ENCODE peak calls at places on chromosomes 11 and 22, in five cellular contexts. Q is H1, D is K562, S is HepG2, E is HCT116. R is an unnamed sample.

GRCh38 chr11:1490651-1491050 is 4.1 kb upstream of the MOB2 start:
- DNase-seq in Q (no peak), D (no peak), S (no peak), E (no peak), R (no peak)

GRCh38 chr11:132631956-132632355 is 900.3 kb downstream of the OPCML start:
- DNase-seq in Q (no peak), D (no peak), S (no peak), E (no peak), R (no peak)

GRCh38 chr22:17366830-17367229 is 2.4 kb upstream of the CECR2 start:
- DNase-seq in Q (no peak), D (peak; percentile 59), S (no peak), E (peak; percentile 18), R (peak; percentile 78)

GRCh38 chr11:3880724-3881123 is 25.3 kb downstream of the STIM1 start:
- DNase-seq in Q (no peak), D (no peak), S (peak; percentile 65), E (no peak), R (no peak)

GRCh38 chr22:43867839-43868652 is 5.7 kb upstream of the SULT4A1 start:
- DNase-seq in Q (peak; percentile 71), D (peak; percentile 64), S (no peak), E (no peak), R (peak; percentile 90)

GRCh38 chr11:87006035-87006434 is 31.7 kb upstream of the TMEM135 start:
- DNase-seq in Q (no peak), D (no peak), S (no peak), E (no peak), R (no peak)

GRCh38 chr11:109853156-109853776 is 239.9 kb upstream of the ZC3H12C start:
- DNase-seq in Q (no peak), D (peak; percentile 23), S (peak; percentile 15), E (peak; percentile 79), R (no peak)

GRCh38 chr22:17302616-17303015 is 66.6 kb upstream of the CECR2 start:
- DNase-seq in Q (no peak), D (no peak), S (no peak), E (no peak), R (no peak)

GRCh38 chr22:42432818-42433217 is 615 bp upstream of the NFAM1 start:
- DNase-seq in Q (no peak), D (no peak), S (no peak), E (no peak), R (no peak)

GRCh38 chr22:45007247-45007945 is 2.4 kb downstream of the PHF21B start:
- DNase-seq in Q (no peak), D (peak; percentile 67), S (no peak), E (no peak), R (peak; percentile 89)

GRCh38 chr22:24165673-24166072 is 15.6 kb upstream of the SUSD2 start:
- DNase-seq in Q (no peak), D (no peak), S (no peak), E (no peak), R (no peak)
- TF ChIP-seq SP1 in Q (no peak), D (no peak), S (no peak), E (no peak), R (no peak)

DNA sequence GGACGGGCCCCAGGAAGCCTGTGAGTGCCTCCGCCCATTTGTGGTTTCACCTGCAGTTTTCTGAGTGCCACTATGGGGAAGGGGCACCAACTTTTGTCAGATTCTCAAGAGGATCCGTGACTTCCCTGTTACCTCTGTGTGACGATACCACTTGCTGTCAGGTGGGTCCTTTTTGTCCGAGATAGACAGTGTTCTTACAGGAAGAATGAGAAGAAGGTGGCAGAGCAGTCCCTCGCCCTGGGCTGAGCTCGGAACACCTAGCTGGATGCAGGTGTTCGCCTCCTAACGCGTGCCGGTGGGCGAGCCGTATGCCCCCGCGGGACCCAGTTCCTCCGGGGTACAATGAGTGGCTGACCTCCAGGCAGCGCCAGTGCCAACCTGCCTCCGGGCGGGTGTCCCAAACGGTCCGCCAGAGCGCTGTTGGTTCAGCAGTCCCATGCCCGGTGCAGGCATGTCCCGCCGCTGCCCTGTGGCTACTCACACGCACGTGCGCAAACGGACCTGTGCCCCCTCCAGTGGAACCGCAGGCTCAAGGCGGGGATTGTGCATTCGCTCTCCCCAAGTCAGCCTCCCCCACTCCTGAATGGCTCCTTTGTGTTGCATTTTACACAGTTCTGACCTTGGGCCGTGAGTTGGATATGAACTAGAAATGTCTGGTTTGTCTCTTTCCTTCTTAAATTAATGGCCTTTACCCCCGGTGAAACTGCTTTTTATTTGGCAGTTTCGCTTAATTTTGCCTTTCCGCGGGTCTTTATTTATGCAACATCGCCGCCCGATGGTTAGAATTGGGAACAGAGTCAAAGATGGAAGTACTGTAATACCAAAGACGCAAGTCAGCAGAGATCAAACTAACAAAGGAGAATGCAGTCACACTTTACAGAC is 1.1 kb upstream of the ABTB2 start:
- DNase-seq in Q (no peak), D (peak; percentile 57), S (peak; percentile 83), E (peak; percentile 68), R (peak; percentile 60)
- TF ChIP-seq CTCF in Q (peak; percentile 87), D (peak; percentile 94), S (peak; percentile 81), E (peak; percentile 97), R (peak; percentile 62)

GRCh38 chr11:84837402-84838069 is 789.6 kb downstream of the DLG2 start:
- DNase-seq in Q (no peak), D (no peak), S (no peak), E (no peak), R (no peak)
- TF ChIP-seq MAX in Q (no peak), D (no peak), S (no peak), E (no peak), R (no peak)

GRCh38 chr11:73889019-73889418 is 12.2 kb downstream of the PAAF1 start:
- DNase-seq in Q (no peak), D (no peak), S (no peak), E (no peak), R (no peak)
- TF ChIP-seq SP1 in Q (no peak), D (no peak), S (no peak), E (no peak), R (no peak)

DNA sequence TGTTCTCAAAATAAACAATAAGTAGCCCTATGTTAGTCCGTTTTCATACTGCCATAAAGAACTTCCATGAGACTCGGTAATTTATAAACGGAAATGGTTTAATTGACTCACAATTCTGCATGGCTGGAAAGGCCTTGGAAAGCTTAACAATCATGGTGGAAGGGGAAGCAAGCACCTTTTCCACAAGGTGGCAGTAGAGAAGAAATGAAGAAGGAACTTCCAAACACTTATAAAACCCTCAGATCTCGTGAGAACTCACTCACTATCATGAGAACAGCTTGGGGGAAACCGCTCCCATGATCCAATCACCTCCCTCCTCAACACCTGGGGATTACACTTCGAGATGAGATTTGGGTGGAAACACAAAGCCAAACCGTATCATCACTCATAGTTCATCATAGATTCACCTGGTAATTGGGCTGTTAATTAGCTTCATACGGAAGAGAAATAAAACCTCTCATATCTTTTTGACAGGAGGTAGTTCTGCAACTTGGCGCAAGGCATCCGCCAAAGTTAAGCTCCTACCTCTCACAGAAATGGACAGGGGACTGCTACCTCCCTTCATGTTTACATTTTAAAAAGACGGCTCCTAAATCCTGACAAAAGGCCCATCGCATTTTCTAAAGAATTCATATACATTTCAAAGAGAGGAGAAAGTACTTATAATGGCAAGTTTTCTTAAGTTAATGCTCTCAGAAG is 49.0 kb downstream of the MUC15 start:
- DNase-seq in Q (peak; percentile 21), D (no peak), S (peak; percentile 32), E (no peak), R (peak; percentile 31)
- TF ChIP-seq CTCF in Q (peak; percentile 40), D (no peak), S (peak; percentile 43), E (no peak), R (no peak)

GRCh38 chr22:23836692-23837495 is 1.9 kb downstream of the DERL3 start:
- DNase-seq in Q (no peak), D (no peak), S (no peak), E (no peak), R (no peak)
- TF ChIP-seq MAX in Q (no peak), D (no peak), S (no peak), E (no peak), R (no peak)

DNA sequence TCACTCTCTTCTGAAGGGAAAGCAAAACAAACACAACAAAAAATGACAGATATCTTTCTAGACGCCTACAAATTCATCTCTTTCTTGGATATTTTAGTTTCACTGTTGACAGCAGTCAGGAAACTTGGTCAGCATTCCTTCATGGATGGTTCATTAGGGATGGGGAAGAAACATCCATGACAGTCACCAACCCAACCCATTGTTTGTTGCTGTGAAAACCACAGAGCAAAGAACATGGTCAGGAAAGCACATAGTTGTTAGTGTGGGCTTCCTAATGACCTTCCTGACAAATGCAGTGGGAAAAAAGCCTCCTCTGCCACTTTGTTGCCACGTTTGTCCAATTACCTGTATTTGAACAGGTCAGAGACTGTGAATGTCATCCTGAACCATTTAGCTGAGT is 139.8 kb upstream of the SNX19 start:
- DNase-seq in Q (no peak), D (no peak), S (no peak), E (no peak), R (no peak)
- TF ChIP-seq SP1 in Q (no peak), D (no peak), S (no peak), E (no peak), R (no peak)

R was measured in WTC11.